ENCODE peak calls at places on chromosomes 16 and 17, in seven cellular contexts. Y is heart left ventricle, C is fibroblast of pulmonary artery, F is endothelial cell of umbilical vein, K is HFF-Myc, L is Calu3, X is B cell. T is an unnamed sample.

GRCh38 chr16:67191995-67192681 is at the start of gene E2F4:
- DNase-seq in Y (peak; percentile 94), C (peak; percentile 93), F (peak; percentile 88), K (no peak), L (peak; percentile 95), X (peak; percentile 98), T (peak; percentile 95)

GRCh38 chr17:75633484-75634375 is 496 bp downstream of the SMIM5 start:
- DNase-seq in Y (peak; percentile 95), C (peak; percentile 90), F (peak; percentile 82), K (peak; percentile 82), L (peak; percentile 95), X (peak; percentile 71), T (peak; percentile 92)

GRCh38 chr16:16887193-16887592 is 508.3 kb downstream of the NPIPA7 start:
- DNase-seq in Y (no peak), C (no peak), F (no peak), K (no peak), L (no peak), X (no peak), T (no peak)

GRCh38 chr17:45246861-45247428 is 14.9 kb downstream of the SPATA32 start:
- DNase-seq in Y (peak; percentile 52), C (no peak), F (peak; percentile 34), K (no peak), L (peak; percentile 77), X (no peak), T (no peak)

GRCh38 chr16:79295746-79296145 is 304.8 kb downstream of the MAF start:
- DNase-seq in Y (no peak), C (no peak), F (no peak), K (no peak), L (no peak), X (no peak), T (no peak)

GRCh38 chr16:22915003-22915402 is 101.0 kb downstream of the HS3ST2 start:
- DNase-seq in Y (no peak), C (no peak), F (no peak), K (no peak), L (no peak), X (no peak), T (peak; percentile 32)

GRCh38 chr17:12982224-12982623 is 35.6 kb downstream of the ELAC2 start:
- DNase-seq in Y (no peak), C (no peak), F (no peak), K (no peak), L (no peak), X (no peak), T (no peak)

GRCh38 chr17:45235071-45236001 is 13.7 kb downstream of the FMNL1 start:
- DNase-seq in Y (peak; percentile 82), C (peak; percentile 87), F (peak; percentile 77), K (peak; percentile 43), L (peak; percentile 86), X (peak; percentile 81), T (peak; percentile 83)

GRCh38 chr16:63684702-63685101 is 1437.2 kb downstream of the CDH11 start:
- DNase-seq in Y (no peak), C (no peak), F (no peak), K (no peak), L (no peak), X (no peak), T (no peak)

GRCh38 chr16:4176794-4177438 is 60.7 kb upstream of the ADCY9 start:
- DNase-seq in Y (no peak), C (peak; percentile 38), F (no peak), K (no peak), L (peak; percentile 23), X (no peak), T (peak; percentile 77)

GRCh38 chr16:8764486-8765250 is 32.8 kb downstream of the TMEM186 start:
- DNase-seq in Y (no peak), C (no peak), F (no peak), K (no peak), L (no peak), X (no peak), T (no peak)

GRCh38 chr16:20899503-20900298 is 457 bp downstream of the DCUN1D3 start:
- DNase-seq in Y (no peak), C (no peak), F (peak; percentile 43), K (no peak), L (peak; percentile 44), X (peak; percentile 55), T (no peak)

GRCh38 chr17:8294361-8294760 is 839 bp downstream of the SLC25A35 start:
- DNase-seq in Y (no peak), C (no peak), F (no peak), K (no peak), L (no peak), X (no peak), T (no peak)

GRCh38 chr16:64412578-64413280 is 709.1 kb downstream of the CDH11 start:
- DNase-seq in Y (no peak), C (peak; percentile 35), F (no peak), K (no peak), L (no peak), X (no peak), T (peak; percentile 60)

GRCh38 chr16:76527244-76527643 is 250.0 kb downstream of the CNTNAP4 start:
- DNase-seq in Y (no peak), C (no peak), F (no peak), K (no peak), L (no peak), X (no peak), T (no peak)

GRCh38 chr17:82450357-82451106 is at the start of gene CYBC1:
- DNase-seq in Y (peak; percentile 95), C (peak; percentile 95), F (peak; percentile 89), K (peak; percentile 66), L (peak; percentile 94), X (peak; percentile 94), T (peak; percentile 92)

GRCh38 chr16:9003322-9003721 is 39.6 kb upstream of the USP7 start:
- DNase-seq in Y (no peak), C (no peak), F (no peak), K (no peak), L (peak; percentile 43), X (no peak), T (peak; percentile 70)

GRCh38 chr16:86942469-86943175 is 364.3 kb downstream of the FOXL1 start:
- DNase-seq in Y (no peak), C (peak; percentile 49), F (no peak), K (peak; percentile 33), L (no peak), X (no peak), T (peak; percentile 55)

GRCh38 chr16:51382215-51382614 is 231.1 kb upstream of the SALL1 start:
- DNase-seq in Y (no peak), C (no peak), F (no peak), K (no peak), L (peak; percentile 30), X (no peak), T (peak; percentile 5)

GRCh38 chr17:75635610-75636202 is 2.5 kb downstream of the SMIM5 start:
- DNase-seq in Y (peak; percentile 79), C (no peak), F (no peak), K (no peak), L (no peak), X (peak; percentile 31), T (no peak)

GRCh38 chr17:50588391-50589111 is 28.0 kb downstream of the CACNA1G start:
- DNase-seq in Y (peak; percentile 64), C (no peak), F (peak; percentile 7), K (no peak), L (no peak), X (no peak), T (no peak)

GRCh38 chr16:70267516-70267915 is 15.8 kb upstream of the EXOSC6 start:
- DNase-seq in Y (no peak), C (peak; percentile 72), F (peak; percentile 65), K (peak; percentile 37), L (peak; percentile 48), X (peak; percentile 46), T (peak; percentile 66)

GRCh38 chr17:7835818-7836595 is 2.0 kb downstream of the KDM6B start:
- DNase-seq in Y (peak; percentile 86), C (peak; percentile 78), F (peak; percentile 60), K (no peak), L (peak; percentile 46), X (peak; percentile 33), T (peak; percentile 72)

GRCh38 chr17:75231741-75232464 is 26.4 kb downstream of the NUP85 start:
- DNase-seq in Y (no peak), C (no peak), F (no peak), K (no peak), L (no peak), X (no peak), T (no peak)

GRCh38 chr17:47776330-47777197 is 43.5 kb downstream of the TBX21 start:
- DNase-seq in Y (no peak), C (peak; percentile 67), F (peak; percentile 40), K (peak; percentile 27), L (peak; percentile 67), X (peak; percentile 68), T (peak; percentile 63)

GRCh38 chr17:1977583-1978395 is 47.3 kb downstream of the RTN4RL1 start:
- DNase-seq in Y (peak; percentile 62), C (no peak), F (no peak), K (no peak), L (no peak), X (no peak), T (no peak)

GRCh38 chr16:29315046-29315445 is 91.5 kb downstream of the NPIPB11 start:
- DNase-seq in Y (no peak), C (no peak), F (no peak), K (no peak), L (no peak), X (no peak), T (no peak)

GRCh38 chr16:29314292-29314934 is 92.1 kb downstream of the NPIPB11 start:
- DNase-seq in Y (no peak), C (no peak), F (no peak), K (no peak), L (no peak), X (no peak), T (no peak)

GRCh38 chr16:29317269-29317668 is 89.2 kb downstream of the NPIPB11 start:
- DNase-seq in Y (no peak), C (no peak), F (no peak), K (no peak), L (no peak), X (no peak), T (no peak)

GRCh38 chr16:29316673-29317237 is 89.8 kb downstream of the NPIPB11 start:
- DNase-seq in Y (peak; percentile 34), C (no peak), F (no peak), K (no peak), L (no peak), X (no peak), T (no peak)

GRCh38 chr16:29315916-29316517 is 90.5 kb downstream of the NPIPB11 start:
- DNase-seq in Y (no peak), C (no peak), F (no peak), K (no peak), L (peak; percentile 22), X (no peak), T (no peak)
- TF ChIP-seq CTCF in Y (no peak), C (no peak), F (no peak), K (no peak), L (peak; percentile 25), X (no peak), T (no peak)

GRCh38 chr17:80212962-80213650 is 7.0 kb downstream of the SGSH start:
- DNase-seq in Y (no peak), C (no peak), F (no peak), K (no peak), L (no peak), X (no peak), T (no peak)
- TF ChIP-seq CTCF in Y (no peak), C (no peak), F (no peak), K (no peak), L (no peak), X (no peak), T (no peak)

GRCh38 chr17:34998205-34998604 is 17.9 kb downstream of the LIG3 start:
- DNase-seq in Y (peak; percentile 76), C (peak; percentile 79), F (peak; percentile 78), K (no peak), L (peak; percentile 82), X (peak; percentile 80), T (peak; percentile 76)
- TF ChIP-seq CTCF in Y (peak; percentile 65), C (peak; percentile 90), F (peak; percentile 92), K (peak; percentile 84), L (peak; percentile 77), X (peak; percentile 84), T (peak; percentile 98)

GRCh38 chr17:18004901-18005305 is 32.2 kb downstream of the DRC3 start:
- DNase-seq in Y (no peak), C (no peak), F (no peak), K (no peak), L (no peak), X (no peak), T (no peak)
- TF ChIP-seq CTCF in Y (peak; percentile 5), C (peak; percentile 23), F (no peak), K (peak; percentile 12), L (no peak), X (no peak), T (peak; percentile 50)